ENCODE peak calls at places on chromosomes 13 and 19, in eight cellular contexts. One of them, this sample, is unnamed.

GRCh38 chr19:35899547-35900214 is 659 bp downstream of the NFKBID start:
- DNase-seq in choroid plexus epithelial cell: peak
- DNase-seq in mucosa of descending colon: peak
- DNase-seq in PC-3: peak
- DNase-seq in psoas muscle: peak
- DNase-seq in vagina: no peak
- DNase-seq in AG10803: peak
- DNase-seq in ovary: peak
- DNase-seq in this sample: peak

GRCh38 chr13:42396501-42396900 is 124.5 kb downstream of the AKAP11 start:
- DNase-seq in psoas muscle: no peak
- DNase-seq in ovary: no peak
- DNase-seq in mucosa of descending colon: peak
- DNase-seq in PC-3: peak
- DNase-seq in AG10803: no peak
- DNase-seq in choroid plexus epithelial cell: no peak
- DNase-seq in vagina: no peak
- DNase-seq in this sample: no peak

GRCh38 chr13:109694972-109695371 is 91.4 kb downstream of the IRS2 start:
- DNase-seq in vagina: no peak
- DNase-seq in psoas muscle: no peak
- DNase-seq in PC-3: no peak
- DNase-seq in mucosa of descending colon: no peak
- DNase-seq in AG10803: no peak
- DNase-seq in ovary: no peak
- DNase-seq in choroid plexus epithelial cell: no peak
- DNase-seq in this sample: no peak

GRCh38 chr13:35963982-35964665 is 167.1 kb downstream of the DCLK1 start:
- DNase-seq in AG10803: no peak
- DNase-seq in vagina: no peak
- DNase-seq in choroid plexus epithelial cell: no peak
- DNase-seq in psoas muscle: no peak
- DNase-seq in mucosa of descending colon: no peak
- DNase-seq in ovary: no peak
- DNase-seq in PC-3: no peak
- DNase-seq in this sample: no peak

GRCh38 chr13:43196171-43196611 is 172.8 kb downstream of the DNAJC15 start:
- DNase-seq in psoas muscle: peak
- DNase-seq in AG10803: peak
- DNase-seq in vagina: no peak
- DNase-seq in PC-3: no peak
- DNase-seq in ovary: peak
- DNase-seq in mucosa of descending colon: no peak
- DNase-seq in choroid plexus epithelial cell: peak
- DNase-seq in this sample: no peak

GRCh38 chr13:45464141-45464686 is 525 bp upstream of the COG3 start:
- DNase-seq in ovary: no peak
- DNase-seq in psoas muscle: no peak
- DNase-seq in choroid plexus epithelial cell: no peak
- DNase-seq in PC-3: no peak
- DNase-seq in AG10803: no peak
- DNase-seq in vagina: no peak
- DNase-seq in mucosa of descending colon: peak
- DNase-seq in this sample: no peak

GRCh38 chr19:30044273-30045259 is 102.5 kb downstream of the URI1 start:
- DNase-seq in psoas muscle: no peak
- DNase-seq in AG10803: no peak
- DNase-seq in mucosa of descending colon: no peak
- DNase-seq in vagina: no peak
- DNase-seq in choroid plexus epithelial cell: no peak
- DNase-seq in PC-3: no peak
- DNase-seq in ovary: no peak
- DNase-seq in this sample: no peak

GRCh38 chr13:45269204-45269603 is 68.4 kb upstream of the KCTD4 start:
- DNase-seq in PC-3: peak
- DNase-seq in ovary: no peak
- DNase-seq in vagina: no peak
- DNase-seq in AG10803: peak
- DNase-seq in psoas muscle: no peak
- DNase-seq in mucosa of descending colon: no peak
- DNase-seq in choroid plexus epithelial cell: peak
- DNase-seq in this sample: no peak

GRCh38 chr13:59643239-59643865 is 520.4 kb downstream of the DIAPH3 start:
- DNase-seq in mucosa of descending colon: no peak
- DNase-seq in vagina: no peak
- DNase-seq in psoas muscle: no peak
- DNase-seq in PC-3: no peak
- DNase-seq in AG10803: no peak
- DNase-seq in choroid plexus epithelial cell: no peak
- DNase-seq in ovary: no peak
- DNase-seq in this sample: no peak

GRCh38 chr13:32026619-32027018 is 5.0 kb upstream of the FRY start:
- DNase-seq in choroid plexus epithelial cell: no peak
- DNase-seq in mucosa of descending colon: no peak
- DNase-seq in PC-3: no peak
- DNase-seq in vagina: no peak
- DNase-seq in AG10803: no peak
- DNase-seq in ovary: no peak
- DNase-seq in psoas muscle: no peak
- DNase-seq in this sample: no peak

GRCh38 chr13:85536706-85537105 is 262.5 kb downstream of the SLITRK6 start:
- DNase-seq in choroid plexus epithelial cell: peak
- DNase-seq in ovary: no peak
- DNase-seq in PC-3: peak
- DNase-seq in mucosa of descending colon: no peak
- DNase-seq in psoas muscle: no peak
- DNase-seq in AG10803: no peak
- DNase-seq in vagina: no peak
- DNase-seq in this sample: no peak

GRCh38 chr13:68173111-68173510 is 943.0 kb upstream of the PCDH9 start:
- DNase-seq in PC-3: peak
- DNase-seq in AG10803: no peak
- DNase-seq in choroid plexus epithelial cell: peak
- DNase-seq in mucosa of descending colon: no peak
- DNase-seq in vagina: no peak
- DNase-seq in psoas muscle: no peak
- DNase-seq in ovary: no peak
- DNase-seq in this sample: no peak

GRCh38 chr19:45153339-45154063 is 7.3 kb downstream of the NKPD1 start:
- DNase-seq in vagina: no peak
- DNase-seq in mucosa of descending colon: peak
- DNase-seq in psoas muscle: peak
- DNase-seq in choroid plexus epithelial cell: peak
- DNase-seq in PC-3: no peak
- DNase-seq in ovary: peak
- DNase-seq in AG10803: peak
- DNase-seq in this sample: no peak

GRCh38 chr13:98992355-98992754 is 14.5 kb upstream of the DOCK9 start:
- DNase-seq in mucosa of descending colon: no peak
- DNase-seq in psoas muscle: no peak
- DNase-seq in AG10803: no peak
- DNase-seq in PC-3: no peak
- DNase-seq in vagina: no peak
- DNase-seq in choroid plexus epithelial cell: peak
- DNase-seq in ovary: no peak
- DNase-seq in this sample: no peak

GRCh38 chr19:2494447-2495129 is 18.7 kb downstream of the GADD45B start:
- DNase-seq in ovary: peak
- DNase-seq in mucosa of descending colon: peak
- DNase-seq in vagina: no peak
- DNase-seq in psoas muscle: peak
- DNase-seq in AG10803: peak
- DNase-seq in PC-3: peak
- DNase-seq in choroid plexus epithelial cell: peak
- DNase-seq in this sample: no peak

GRCh38 chr19:27679399-27679798 is 1533.6 kb downstream of the UQCRFS1 start:
- DNase-seq in vagina: peak
- DNase-seq in mucosa of descending colon: no peak
- DNase-seq in PC-3: no peak
- DNase-seq in ovary: no peak
- DNase-seq in choroid plexus epithelial cell: no peak
- DNase-seq in psoas muscle: no peak
- DNase-seq in AG10803: no peak
- DNase-seq in this sample: no peak

GRCh38 chr19:17716309-17716929 is 2.9 kb upstream of the MAP1S start:
- DNase-seq in mucosa of descending colon: no peak
- DNase-seq in psoas muscle: no peak
- DNase-seq in choroid plexus epithelial cell: no peak
- DNase-seq in AG10803: no peak
- DNase-seq in vagina: no peak
- DNase-seq in ovary: no peak
- DNase-seq in PC-3: no peak
- DNase-seq in this sample: no peak
- TF ChIP-seq CTCF in mucosa of descending colon: no peak
- TF ChIP-seq CTCF in psoas muscle: no peak
- TF ChIP-seq CTCF in choroid plexus epithelial cell: peak
- TF ChIP-seq CTCF in AG10803: peak
- TF ChIP-seq CTCF in vagina: no peak
- TF ChIP-seq CTCF in ovary: no peak
- TF ChIP-seq CTCF in PC-3: peak
- TF ChIP-seq CTCF in this sample: peak

DNA sequence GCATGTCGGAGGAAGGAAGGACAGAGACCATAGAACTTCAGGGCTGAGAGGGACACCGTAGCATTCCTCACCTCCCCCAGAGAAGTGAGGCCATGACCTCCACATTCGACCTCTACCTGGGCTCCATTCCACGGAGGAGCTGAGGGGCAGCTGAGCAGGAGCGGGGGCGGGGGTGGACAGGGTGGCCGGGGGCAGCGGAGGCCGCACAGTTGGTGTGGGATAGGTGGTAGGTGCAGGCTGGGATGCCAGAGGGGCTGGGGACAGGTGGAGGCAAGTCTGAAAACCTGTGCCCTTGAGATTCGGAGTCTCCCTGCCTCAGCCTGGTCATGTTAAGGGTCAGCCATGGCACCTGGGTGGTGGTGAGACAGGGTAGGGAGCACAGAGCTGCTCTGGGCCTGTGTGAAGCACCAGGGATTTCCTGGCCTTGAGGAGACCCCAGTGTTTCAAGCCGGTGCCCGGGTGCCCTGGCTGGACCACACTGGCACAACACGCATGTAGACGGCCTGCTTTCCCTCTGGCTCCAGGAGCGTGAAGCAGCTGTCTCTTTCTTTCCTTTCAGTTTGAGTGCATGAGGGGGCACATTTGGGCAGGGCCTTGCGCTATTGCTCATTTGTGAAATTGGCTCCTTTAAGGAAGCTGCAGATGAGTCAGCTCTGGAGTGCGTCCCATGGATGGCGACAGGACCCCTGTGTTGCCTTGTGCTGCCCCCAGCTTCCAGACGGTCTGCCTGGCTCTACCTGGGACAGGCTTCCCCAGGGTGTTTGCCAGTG is 51.8 kb downstream of the TSSK6 start:
- DNase-seq in AG10803: peak
- DNase-seq in ovary: peak
- DNase-seq in psoas muscle: peak
- DNase-seq in vagina: no peak
- DNase-seq in PC-3: no peak
- DNase-seq in mucosa of descending colon: no peak
- DNase-seq in choroid plexus epithelial cell: peak
- DNase-seq in this sample: no peak
- H3K4me3 ChIP-seq in AG10803: peak
- H3K4me3 ChIP-seq in ovary: no peak
- H3K4me3 ChIP-seq in psoas muscle: peak
- H3K4me3 ChIP-seq in vagina: peak
- H3K4me3 ChIP-seq in PC-3: no peak
- H3K4me3 ChIP-seq in mucosa of descending colon: no peak
- H3K4me3 ChIP-seq in choroid plexus epithelial cell: no peak
- H3K4me3 ChIP-seq in this sample: no peak

GRCh38 chr13:77016888-77017623 is 9.9 kb downstream of the FBXL3 start:
- DNase-seq in AG10803: no peak
- DNase-seq in psoas muscle: no peak
- DNase-seq in choroid plexus epithelial cell: no peak
- DNase-seq in PC-3: no peak
- DNase-seq in ovary: no peak
- DNase-seq in mucosa of descending colon: no peak
- DNase-seq in vagina: no peak
- DNase-seq in this sample: no peak
- TF ChIP-seq CTCF in AG10803: no peak
- TF ChIP-seq CTCF in psoas muscle: no peak
- TF ChIP-seq CTCF in choroid plexus epithelial cell: no peak
- TF ChIP-seq CTCF in PC-3: peak
- TF ChIP-seq CTCF in ovary: no peak
- TF ChIP-seq CTCF in mucosa of descending colon: no peak
- TF ChIP-seq CTCF in vagina: no peak
- TF ChIP-seq CTCF in this sample: no peak

DNA sequence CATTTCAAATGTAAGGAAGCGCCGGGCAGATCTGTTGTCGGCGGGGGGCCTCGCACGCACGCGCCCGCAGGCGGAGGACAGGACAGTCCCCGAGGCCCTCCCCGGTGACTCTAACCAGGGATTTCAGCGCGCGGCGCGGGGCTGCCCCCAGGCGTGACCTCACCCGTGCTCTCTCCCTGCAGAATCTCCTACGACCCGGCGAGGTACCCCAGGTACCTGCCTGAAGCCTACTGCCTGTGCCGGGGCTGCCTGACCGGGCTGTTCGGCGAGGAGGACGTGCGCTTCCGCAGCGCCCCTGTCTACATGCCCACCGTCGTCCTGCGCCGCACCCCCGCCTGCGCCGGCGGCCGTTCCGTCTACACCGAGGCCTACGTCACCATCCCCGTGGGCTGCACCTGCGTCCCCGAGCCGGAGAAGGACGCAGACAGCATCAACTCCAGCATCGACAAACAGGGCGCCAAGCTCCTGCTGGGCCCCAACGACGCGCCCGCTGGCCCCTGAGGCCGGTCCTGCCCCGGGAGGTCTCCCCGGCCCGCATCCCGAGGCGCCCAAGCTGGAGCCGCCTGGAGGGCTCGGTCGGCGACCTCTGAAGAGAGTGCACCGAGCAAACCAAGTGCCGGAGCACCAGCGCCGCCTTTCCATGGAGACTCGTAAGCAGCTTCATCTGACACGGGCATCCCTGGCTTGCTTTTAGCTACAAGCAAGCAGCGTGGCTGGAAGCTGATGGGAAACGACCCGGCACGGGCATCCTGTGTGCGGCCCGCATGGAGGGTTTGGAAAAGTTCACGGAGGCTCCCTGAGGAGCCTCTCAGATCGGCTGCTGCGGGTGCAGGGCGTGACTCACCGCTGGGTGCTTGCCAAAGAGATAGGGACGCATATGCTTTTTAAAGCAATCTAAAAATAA is 18.2 kb downstream of the IL17D start:
- DNase-seq in AG10803: peak
- DNase-seq in PC-3: peak
- DNase-seq in vagina: no peak
- DNase-seq in mucosa of descending colon: peak
- DNase-seq in psoas muscle: peak
- DNase-seq in choroid plexus epithelial cell: peak
- DNase-seq in ovary: peak
- DNase-seq in this sample: no peak
- H3K4me3 ChIP-seq in AG10803: peak
- H3K4me3 ChIP-seq in PC-3: peak
- H3K4me3 ChIP-seq in vagina: peak
- H3K4me3 ChIP-seq in mucosa of descending colon: no peak
- H3K4me3 ChIP-seq in psoas muscle: peak
- H3K4me3 ChIP-seq in choroid plexus epithelial cell: peak
- H3K4me3 ChIP-seq in ovary: peak
- H3K4me3 ChIP-seq in this sample: peak

GRCh38 chr19:33132425-33132824 is 511 bp downstream of the WDR88 start:
- DNase-seq in choroid plexus epithelial cell: no peak
- DNase-seq in AG10803: no peak
- DNase-seq in psoas muscle: no peak
- DNase-seq in PC-3: no peak
- DNase-seq in ovary: no peak
- DNase-seq in vagina: no peak
- DNase-seq in mucosa of descending colon: no peak
- DNase-seq in this sample: no peak
- TF ChIP-seq CTCF in choroid plexus epithelial cell: peak
- TF ChIP-seq CTCF in AG10803: peak
- TF ChIP-seq CTCF in psoas muscle: no peak
- TF ChIP-seq CTCF in PC-3: peak
- TF ChIP-seq CTCF in ovary: no peak
- TF ChIP-seq CTCF in vagina: no peak
- TF ChIP-seq CTCF in mucosa of descending colon: no peak
- TF ChIP-seq CTCF in this sample: peak

This sample was measured in HFF-Myc.